ENCODE peak calls at places on chromosome 1, in seven cellular contexts. C, F, M, X, N, K and U are unnamed samples.

GRCh38 chr1:147741075-147741474 is 19.3 kb downstream of the GJA5 start:
- DNase-seq in C (no peak), F (no peak), M (no peak), X (no peak), N (no peak), K (no peak), U (no peak)

GRCh38 chr1:16152521-16153087 is 3.3 kb downstream of the EPHA2 start:
- DNase-seq in C (no peak), F (no peak), M (peak), X (no peak), N (no peak), K (no peak), U (no peak)

GRCh38 chr1:156291226-156292061 is 4.0 kb downstream of the GLMP start:
- DNase-seq in C (peak), F (peak), M (peak), X (peak), N (peak), K (peak), U (peak)

GRCh38 chr1:90722874-90723273 is 5.8 kb upstream of the BARHL2 start:
- DNase-seq in C (no peak), F (no peak), M (no peak), X (no peak), N (no peak), K (no peak), U (no peak)

GRCh38 chr1:66422804-66423203 is 111.1 kb upstream of the SGIP1 start:
- DNase-seq in C (no peak), F (no peak), M (no peak), X (no peak), N (no peak), K (no peak), U (no peak)

GRCh38 chr1:75794382-75794781 is 2.3 kb upstream of the MSH4 start:
- DNase-seq in C (no peak), F (no peak), M (no peak), X (no peak), N (no peak), K (no peak), U (no peak)

GRCh38 chr1:28156821-28157220 is 19.7 kb downstream of the PTAFR start:
- DNase-seq in C (peak), F (no peak), M (no peak), X (no peak), N (no peak), K (peak), U (peak)

GRCh38 chr1:203324103-203325003 is 19.0 kb downstream of the BTG2 start:
- DNase-seq in C (peak), F (no peak), M (no peak), X (no peak), N (no peak), K (no peak), U (no peak)

GRCh38 chr1:1996207-1996651 is 7.4 kb downstream of the CFAP74 start:
- DNase-seq in C (no peak), F (no peak), M (no peak), X (no peak), N (no peak), K (no peak), U (no peak)

GRCh38 chr1:206979379-206980043 is 9.3 kb upstream of the FCAMR start:
- DNase-seq in C (no peak), F (no peak), M (no peak), X (no peak), N (peak), K (no peak), U (no peak)

GRCh38 chr1:238281418-238281817 is 390.7 kb upstream of the ZP4 start:
- DNase-seq in C (no peak), F (no peak), M (no peak), X (no peak), N (no peak), K (no peak), U (no peak)

GRCh38 chr1:100481320-100481719 is 56.6 kb upstream of the GPR88 start:
- DNase-seq in C (no peak), F (no peak), M (no peak), X (no peak), N (no peak), K (no peak), U (no peak)

GRCh38 chr1:204337047-204337446 is 22.7 kb downstream of the PLEKHA6 start:
- DNase-seq in C (no peak), F (no peak), M (no peak), X (no peak), N (no peak), K (no peak), U (no peak)

GRCh38 chr1:178932552-178932906 is 61.7 kb upstream of the ANGPTL1 start:
- DNase-seq in C (no peak), F (no peak), M (no peak), X (no peak), N (no peak), K (no peak), U (no peak)
- H3K27ac ChIP-seq in C (peak), F (no peak), M (peak), X (peak), N (no peak), K (peak), U (no peak)

DNA sequence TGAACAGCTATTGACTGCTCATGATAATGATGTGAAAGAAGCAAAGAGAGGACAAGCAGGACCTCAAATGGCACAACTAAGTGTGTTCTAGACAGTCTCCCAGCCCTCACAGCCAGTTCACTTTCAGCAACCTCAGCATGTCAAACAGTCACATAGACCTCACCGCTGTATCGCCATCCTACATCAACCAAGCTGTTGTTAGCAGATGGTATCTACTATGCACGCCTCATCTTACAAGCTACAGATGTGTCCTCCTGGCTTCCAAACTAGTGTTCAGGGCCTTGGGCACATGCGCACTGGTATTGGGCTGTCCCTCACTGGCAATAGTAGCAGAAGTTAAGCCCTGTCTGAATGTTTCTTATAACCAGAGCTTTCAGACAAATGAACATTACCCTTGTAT is 28.4 kb downstream of the EVI5 start:
- DNase-seq in C (no peak), F (no peak), M (no peak), X (peak), N (no peak), K (no peak), U (no peak)
- H3K27ac ChIP-seq in C (no peak), F (no peak), M (peak), X (no peak), N (no peak), K (no peak), U (no peak)

DNA sequence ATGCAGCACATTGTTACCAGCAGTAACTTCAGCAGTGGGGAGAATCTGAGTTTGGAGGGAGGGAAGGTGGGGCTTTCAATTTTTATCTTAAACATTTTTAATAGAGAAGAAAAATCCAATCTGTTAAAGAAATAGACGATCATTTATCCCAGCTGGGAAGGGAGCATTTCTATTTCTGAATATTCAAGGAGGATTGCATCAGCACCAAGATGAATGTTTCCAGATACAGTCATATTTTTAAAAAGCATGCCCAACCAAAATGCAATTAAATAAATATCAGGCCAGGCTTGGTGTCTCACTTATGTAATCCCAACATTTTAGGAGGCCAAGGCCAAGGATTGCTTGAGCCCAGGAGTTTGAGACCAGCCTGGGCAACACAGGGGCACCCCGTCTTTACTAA is 1.7 kb upstream of the ATP1A4 start:
- DNase-seq in C (no peak), F (no peak), M (no peak), X (no peak), N (no peak), K (no peak), U (no peak)
- H3K27ac ChIP-seq in C (peak), F (no peak), M (no peak), X (no peak), N (peak), K (no peak), U (no peak)

DNA sequence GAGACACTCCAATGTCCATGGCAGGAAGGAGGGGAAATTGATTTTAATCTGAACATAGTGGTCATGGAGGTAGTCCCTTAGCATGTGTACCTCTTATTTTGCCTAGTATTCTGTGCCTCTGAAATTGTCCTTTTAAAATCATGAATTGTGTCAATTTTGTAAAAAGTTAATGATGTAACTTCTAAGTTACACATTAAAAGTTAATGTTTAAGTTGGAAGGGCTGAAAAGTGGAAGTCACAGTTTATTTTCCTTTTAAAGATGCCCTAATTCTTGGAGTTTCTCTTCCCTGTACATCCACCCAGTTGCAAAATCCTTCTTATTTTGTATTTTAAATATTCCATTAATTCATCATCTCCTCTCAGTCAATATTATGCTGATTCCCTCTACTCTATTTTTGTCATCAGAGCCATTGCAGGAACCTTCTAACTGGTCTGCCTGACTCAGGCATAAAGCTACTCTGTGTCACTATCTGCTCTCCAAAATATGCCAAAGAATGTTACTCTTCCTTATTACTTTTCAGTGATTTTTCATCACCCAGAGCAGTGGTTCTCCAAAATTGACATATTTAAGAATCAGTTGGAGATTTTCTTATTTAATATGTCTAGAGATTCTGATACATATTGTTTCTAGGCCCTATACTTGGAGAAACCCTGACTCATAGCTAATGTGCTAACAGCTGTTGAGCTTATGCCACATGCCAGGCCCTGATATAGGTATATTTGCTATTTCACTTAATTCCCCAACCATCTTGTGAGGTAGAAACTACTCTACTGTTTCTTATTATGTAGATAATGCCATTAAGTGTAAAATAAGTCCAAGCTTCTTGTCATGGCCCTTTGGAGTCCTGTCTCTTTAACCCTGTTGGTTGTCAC is 5.1 kb downstream of the HOOK1 start:
- DNase-seq in C (no peak), F (no peak), M (no peak), X (no peak), N (no peak), K (no peak), U (no peak)
- H3K27ac ChIP-seq in C (no peak), F (no peak), M (no peak), X (no peak), N (no peak), K (no peak), U (no peak)